ENCODE peak calls at places on chromosomes 5 and 9, in six cellular contexts. S is HepG2, K is GM12878, M is H1, W is SK-N-SH, B is K562. O is an unnamed sample.
A peak's percentile ranks its signal among the peaks of the same experiment; 100 is the strongest.

GRCh38 chr9:132412089-132412488 is 2.1 kb downstream of the CFAP77 start:
- DNase-seq in M (no peak), K (no peak), W (peak; percentile 75), B (peak; percentile 43), S (peak; percentile 10), O (no peak)

GRCh38 chr5:163586431-163587033 is 81.1 kb downstream of the MAT2B start:
- DNase-seq in K (no peak), S (no peak), M (no peak), W (no peak), B (no peak), O (no peak)

GRCh38 chr5:153619706-153620105 is 129.2 kb downstream of the GRIA1 start:
- DNase-seq in B (no peak), M (no peak), K (no peak), W (no peak), S (no peak), O (no peak)

GRCh38 chr9:35395076-35395675 is 94.7 kb upstream of the RUSC2 start:
- DNase-seq in M (no peak), B (no peak), S (no peak), W (no peak), K (no peak), O (no peak)

GRCh38 chr9:126965541-126966428 is 51.2 kb downstream of the RALGPS1 start:
- DNase-seq in B (no peak), W (peak; percentile 73), M (peak; percentile 33), S (peak; percentile 30), K (no peak), O (no peak)

GRCh38 chr5:110865400-110866094 is 126.7 kb downstream of the SLC25A46 start:
- DNase-seq in M (peak; percentile 25), W (peak; percentile 34), K (no peak), B (peak; percentile 29), S (peak; percentile 28), O (peak; percentile 7)

GRCh38 chr5:143521891-143522290 is 118.4 kb upstream of the NR3C1 start:
- DNase-seq in M (no peak), K (no peak), S (no peak), W (no peak), B (no peak), O (no peak)

GRCh38 chr5:56557198-56557597 is 258.2 kb upstream of the MAP3K1 start:
- DNase-seq in S (no peak), B (no peak), K (no peak), M (no peak), W (no peak), O (no peak)

GRCh38 chr5:95958308-95959014 is 3.2 kb downstream of the ELL2 start:
- DNase-seq in K (no peak), M (no peak), S (peak; percentile 65), B (no peak), W (no peak), O (no peak)

GRCh38 chr5:149062371-149063016 is 368 bp downstream of the SH3TC2 start:
- DNase-seq in W (no peak), K (no peak), S (peak; percentile 34), B (no peak), M (no peak), O (no peak)

GRCh38 chr5:88787856-88788255 is 95.1 kb downstream of the MEF2C start:
- DNase-seq in W (no peak), S (no peak), K (no peak), M (no peak), B (no peak), O (no peak)

GRCh38 chr5:142324377-142324870 is 397 bp downstream of the SPRY4 start:
- DNase-seq in S (no peak), B (peak; percentile 56), W (peak; percentile 60), M (no peak), K (no peak), O (no peak)

GRCh38 chr5:13480834-13481233 is 463.7 kb downstream of the DNAH5 start:
- DNase-seq in S (no peak), M (no peak), W (no peak), B (no peak), K (no peak), O (no peak)

GRCh38 chr9:21777701-21778100 is 24.7 kb upstream of the MTAP start:
- DNase-seq in B (no peak), S (no peak), W (no peak), K (no peak), M (no peak), O (no peak)

GRCh38 chr5:109034276-109034675 is 286.6 kb downstream of the FER start:
- DNase-seq in B (no peak), S (no peak), W (no peak), K (no peak), M (no peak), O (no peak)

GRCh38 chr9:124032247-124032646 is 20.7 kb downstream of the LHX2 start:
- DNase-seq in W (peak; percentile 54), B (no peak), M (no peak), K (no peak), S (no peak), O (no peak)

GRCh38 chr5:83745821-83746220 is 25.2 kb upstream of the HAPLN1 start:
- DNase-seq in B (no peak), M (no peak), W (no peak), S (no peak), K (no peak), O (no peak)

GRCh38 chr9:28105001-28105400 is 531.7 kb upstream of the C9orf72 start:
- DNase-seq in K (no peak), S (no peak), W (no peak), B (no peak), M (no peak), O (no peak)

GRCh38 chr5:54883374-54884194 is 101.8 kb downstream of the ESM1 start:
- DNase-seq in K (no peak), S (no peak), M (peak; percentile 39), B (peak; percentile 19), W (peak; percentile 39), O (no peak)

GRCh38 chr5:2877520-2877919 is 126.0 kb upstream of the IRX2 start:
- DNase-seq in M (no peak), W (no peak), S (no peak), K (no peak), B (no peak), O (no peak)

DNA sequence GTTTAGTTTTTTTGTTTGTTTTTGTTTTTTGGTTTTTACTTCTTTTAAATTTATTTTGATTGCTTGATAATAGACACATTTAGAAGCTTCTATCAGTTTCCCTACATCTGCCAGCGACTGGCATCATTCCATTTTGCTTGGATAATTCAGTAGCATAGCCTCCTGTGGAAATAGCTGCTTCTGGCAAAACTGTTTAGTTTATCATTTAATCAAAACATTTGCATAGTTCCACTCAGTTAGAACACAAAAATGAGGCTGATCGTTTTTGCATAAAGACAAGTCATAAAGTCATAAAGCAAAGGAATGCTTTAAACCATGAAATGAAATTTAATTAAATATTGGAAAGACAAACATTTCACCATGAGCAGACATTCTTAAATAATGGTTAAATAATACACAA is 133.7 kb upstream of the NFIL3 start:
- DNase-seq in M (no peak), S (no peak), K (no peak), B (no peak), W (no peak), O (no peak)
- TF ChIP-seq GABPA in M (no peak), S (no peak), K (no peak), B (no peak), W (no peak), O (no peak)

GRCh38 chr5:6784481-6784880 is 71.2 kb downstream of the TENT4A start:
- DNase-seq in W (no peak), M (no peak), B (no peak), K (no peak), S (no peak), O (no peak)

GRCh38 chr5:6785161-6785860 is 72.1 kb downstream of the TENT4A start:
- DNase-seq in B (no peak), K (no peak), S (no peak), M (no peak), W (no peak), O (no peak)

GRCh38 chr5:6783787-6784186 is 70.6 kb downstream of the TENT4A start:
- DNase-seq in K (no peak), W (no peak), M (no peak), S (no peak), B (no peak), O (no peak)

GRCh38 chr5:6780802-6781391 is 67.7 kb downstream of the TENT4A start:
- DNase-seq in M (no peak), B (peak; percentile 59), K (no peak), S (peak; percentile 16), W (peak; percentile 57), O (peak; percentile 21)

DNA sequence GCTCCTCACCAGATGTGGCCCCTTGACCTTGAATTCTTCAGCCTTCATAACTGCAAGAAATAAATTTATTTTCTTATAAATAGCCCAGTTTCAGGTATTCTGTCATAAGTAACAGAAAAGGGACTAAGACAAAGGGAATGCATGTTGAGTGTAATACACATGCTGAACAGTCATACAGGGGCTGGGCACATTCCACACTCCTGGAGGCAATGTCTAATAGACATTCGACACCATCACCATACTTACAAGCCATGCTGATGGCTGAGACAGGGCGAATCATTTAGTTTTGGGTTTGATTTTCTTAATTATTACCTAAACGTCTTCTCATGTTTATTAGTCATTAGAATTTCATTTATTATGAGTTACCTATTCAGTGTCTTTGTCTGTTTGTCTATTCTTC is 68.5 kb downstream of the TENT4A start:
- DNase-seq in S (no peak), W (no peak), B (no peak), K (no peak), M (no peak), O (no peak)
- TF ChIP-seq GABPA in S (no peak), W (no peak), B (no peak), K (no peak), M (no peak), O (no peak)

DNA sequence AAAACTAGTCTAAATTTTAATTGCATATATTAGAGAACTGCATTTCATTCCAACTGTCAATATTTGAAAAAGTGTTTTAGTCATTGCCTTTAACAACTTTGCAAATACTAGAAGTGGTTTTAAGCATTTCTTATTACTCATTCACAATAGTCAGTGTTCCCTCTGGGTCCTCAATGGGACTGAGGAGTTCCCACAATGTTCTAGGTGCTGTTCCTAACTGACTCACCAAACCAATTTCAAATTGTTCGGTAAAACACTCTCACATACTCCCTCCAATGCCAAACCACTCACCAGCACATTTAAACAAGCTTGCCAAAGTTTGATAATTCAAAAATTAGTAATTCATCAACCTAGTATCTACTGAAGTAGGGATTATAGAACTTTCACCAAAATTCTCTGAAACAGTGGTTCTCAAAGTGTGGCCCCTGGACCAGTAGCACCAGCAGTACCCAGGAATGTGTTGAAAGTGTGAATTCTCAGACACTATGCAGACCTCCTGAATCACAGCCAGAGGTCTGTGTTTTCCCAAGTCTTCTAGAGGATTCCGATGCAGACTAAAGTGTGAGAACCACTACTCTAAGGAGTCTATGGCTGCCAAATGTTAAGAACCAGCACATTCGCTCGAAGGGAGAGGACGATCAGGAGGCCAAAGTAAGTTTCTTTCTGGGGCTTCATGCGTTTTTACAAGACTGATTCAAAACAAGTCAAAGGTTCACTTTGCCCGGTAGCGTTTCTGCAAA is 72.8 kb downstream of the APBA1 start:
- DNase-seq in M (no peak), K (no peak), W (no peak), S (no peak), B (no peak), O (no peak)
- TF ChIP-seq GABPA in M (no peak), K (no peak), W (no peak), S (no peak), B (no peak), O (no peak)

DNA sequence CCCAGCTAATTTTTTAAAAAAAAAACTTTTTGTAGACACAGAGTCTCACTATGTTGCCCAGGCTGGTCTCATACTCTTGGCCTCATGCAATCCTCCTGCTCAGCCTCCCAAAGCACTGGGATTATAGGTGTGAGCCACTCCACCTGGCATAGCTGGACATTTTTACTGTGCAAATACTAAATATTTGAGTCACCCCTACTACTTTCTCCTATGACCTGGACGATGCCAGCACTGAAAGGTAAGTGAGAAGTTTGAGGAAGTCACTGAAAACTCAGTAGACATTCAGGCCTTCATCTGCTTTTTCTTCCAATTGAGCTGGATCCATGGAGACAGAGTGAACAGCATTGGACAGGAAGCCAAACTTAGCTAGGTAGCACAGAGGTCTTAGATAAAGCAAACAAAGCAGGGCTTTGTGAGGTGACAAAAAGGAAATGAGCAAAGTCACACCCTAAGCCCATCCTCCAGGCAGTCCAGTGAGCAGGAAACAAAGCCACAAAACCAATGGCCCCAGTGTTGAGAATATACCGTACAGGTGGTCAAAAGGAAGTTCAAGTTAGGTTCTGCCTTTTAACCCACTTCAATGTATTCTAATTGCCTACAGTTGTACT is 192.6 kb upstream of the RASA1 start:
- DNase-seq in S (no peak), B (no peak), W (no peak), M (no peak), K (peak; percentile 89), O (peak; percentile 5)
- TF ChIP-seq GABPA in S (no peak), B (no peak), W (no peak), M (no peak), K (peak; percentile 44), O (no peak)

O was measured in HL-60.